ENCODE peak calls at places on chromosomes 12 and 14, in seven cellular contexts. One of them, this sample, is unnamed.

GRCh38 chr14:96083667-96084320 is 44.6 kb downstream of the C14orf132 start:
- DNase-seq in AG09319: no peak
- DNase-seq in breast epithelium: peak
- DNase-seq in AG10803: no peak
- DNase-seq in upper lobe of right lung: peak
- DNase-seq in stomach: peak
- DNase-seq in natural killer cell: no peak
- DNase-seq in this sample: no peak

GRCh38 chr14:90451953-90452352 is 55.1 kb downstream of the CALM1 start:
- DNase-seq in AG09319: no peak
- DNase-seq in breast epithelium: no peak
- DNase-seq in AG10803: no peak
- DNase-seq in upper lobe of right lung: no peak
- DNase-seq in stomach: no peak
- DNase-seq in natural killer cell: no peak
- DNase-seq in this sample: no peak

GRCh38 chr14:90969493-90970166 is 90.8 kb downstream of the RPS6KA5 start:
- DNase-seq in AG09319: no peak
- DNase-seq in breast epithelium: no peak
- DNase-seq in AG10803: no peak
- DNase-seq in upper lobe of right lung: no peak
- DNase-seq in stomach: no peak
- DNase-seq in natural killer cell: no peak
- DNase-seq in this sample: no peak

GRCh38 chr14:68039593-68039992 is 220.0 kb downstream of the RAD51B start:
- DNase-seq in AG09319: no peak
- DNase-seq in breast epithelium: no peak
- DNase-seq in AG10803: no peak
- DNase-seq in upper lobe of right lung: no peak
- DNase-seq in stomach: no peak
- DNase-seq in natural killer cell: no peak
- DNase-seq in this sample: no peak

GRCh38 chr14:24734917-24735500 is 101.0 kb upstream of the GZMB start:
- DNase-seq in AG09319: peak
- DNase-seq in breast epithelium: no peak
- DNase-seq in AG10803: peak
- DNase-seq in upper lobe of right lung: no peak
- DNase-seq in stomach: peak
- DNase-seq in natural killer cell: no peak
- DNase-seq in this sample: no peak

GRCh38 chr12:24551368-24551767 is 397.5 kb downstream of the BCAT1 start:
- DNase-seq in AG09319: no peak
- DNase-seq in breast epithelium: no peak
- DNase-seq in AG10803: no peak
- DNase-seq in upper lobe of right lung: no peak
- DNase-seq in stomach: no peak
- DNase-seq in natural killer cell: no peak
- DNase-seq in this sample: no peak

GRCh38 chr14:68619805-68620574 is 172.9 kb downstream of the ZFP36L1 start:
- DNase-seq in AG09319: no peak
- DNase-seq in breast epithelium: peak
- DNase-seq in AG10803: no peak
- DNase-seq in upper lobe of right lung: no peak
- DNase-seq in stomach: no peak
- DNase-seq in natural killer cell: no peak
- DNase-seq in this sample: no peak

GRCh38 chr12:96343347-96343954 is 56.8 kb downstream of the CDK17 start:
- DNase-seq in AG09319: no peak
- DNase-seq in breast epithelium: no peak
- DNase-seq in AG10803: peak
- DNase-seq in upper lobe of right lung: no peak
- DNase-seq in stomach: no peak
- DNase-seq in natural killer cell: no peak
- DNase-seq in this sample: no peak

GRCh38 chr12:33253123-33253522 is 186.5 kb downstream of the SYT10 start:
- DNase-seq in AG09319: no peak
- DNase-seq in breast epithelium: no peak
- DNase-seq in AG10803: no peak
- DNase-seq in upper lobe of right lung: no peak
- DNase-seq in stomach: no peak
- DNase-seq in natural killer cell: no peak
- DNase-seq in this sample: no peak

GRCh38 chr14:55705651-55706340 is 125.8 kb downstream of the KTN1 start:
- DNase-seq in AG09319: no peak
- DNase-seq in breast epithelium: peak
- DNase-seq in AG10803: no peak
- DNase-seq in upper lobe of right lung: peak
- DNase-seq in stomach: peak
- DNase-seq in natural killer cell: no peak
- DNase-seq in this sample: no peak

GRCh38 chr12:26031318-26031717 is 72.8 kb downstream of the RASSF8 start:
- DNase-seq in AG09319: no peak
- DNase-seq in breast epithelium: no peak
- DNase-seq in AG10803: no peak
- DNase-seq in upper lobe of right lung: no peak
- DNase-seq in stomach: no peak
- DNase-seq in natural killer cell: no peak
- DNase-seq in this sample: no peak

GRCh38 chr14:64170190-64170589 is 124.0 kb downstream of the ESR2 start:
- DNase-seq in AG09319: no peak
- DNase-seq in breast epithelium: no peak
- DNase-seq in AG10803: no peak
- DNase-seq in upper lobe of right lung: no peak
- DNase-seq in stomach: no peak
- DNase-seq in natural killer cell: no peak
- DNase-seq in this sample: no peak

GRCh38 chr12:104177663-104178501 is 37.7 kb upstream of the TXNRD1 start:
- DNase-seq in AG09319: peak
- DNase-seq in breast epithelium: peak
- DNase-seq in AG10803: peak
- DNase-seq in upper lobe of right lung: peak
- DNase-seq in stomach: peak
- DNase-seq in natural killer cell: no peak
- DNase-seq in this sample: no peak
- TF ChIP-seq CTCF in AG09319: peak
- TF ChIP-seq CTCF in breast epithelium: no peak
- TF ChIP-seq CTCF in AG10803: peak
- TF ChIP-seq CTCF in upper lobe of right lung: peak
- TF ChIP-seq CTCF in stomach: no peak
- TF ChIP-seq CTCF in natural killer cell: no peak
- TF ChIP-seq CTCF in this sample: no peak

DNA sequence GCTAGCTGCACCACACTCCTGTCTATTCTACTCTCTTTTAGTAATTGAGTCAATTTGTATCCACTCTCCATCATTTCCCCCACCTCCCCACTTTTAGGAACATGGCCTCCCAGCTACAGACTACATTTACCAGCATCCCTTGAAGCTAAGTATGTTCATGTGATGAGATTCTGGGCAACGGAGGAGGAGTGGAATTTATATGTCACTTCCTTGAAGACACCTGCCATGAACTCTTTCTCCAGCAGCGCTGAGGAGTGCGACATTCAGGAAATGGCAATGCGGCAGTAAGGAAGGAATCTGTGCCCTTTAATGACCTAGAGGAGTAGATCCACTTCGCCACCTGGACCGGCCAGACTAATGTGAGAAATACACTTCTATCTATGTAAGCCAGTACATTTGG is 243.7 kb upstream of the DIO2 start:
- DNase-seq in AG09319: no peak
- DNase-seq in breast epithelium: no peak
- DNase-seq in AG10803: no peak
- DNase-seq in upper lobe of right lung: no peak
- DNase-seq in stomach: no peak
- DNase-seq in natural killer cell: no peak
- DNase-seq in this sample: no peak
- TF ChIP-seq CTCF in AG09319: no peak
- TF ChIP-seq CTCF in breast epithelium: no peak
- TF ChIP-seq CTCF in AG10803: no peak
- TF ChIP-seq CTCF in upper lobe of right lung: no peak
- TF ChIP-seq CTCF in stomach: no peak
- TF ChIP-seq CTCF in natural killer cell: no peak
- TF ChIP-seq CTCF in this sample: no peak

DNA sequence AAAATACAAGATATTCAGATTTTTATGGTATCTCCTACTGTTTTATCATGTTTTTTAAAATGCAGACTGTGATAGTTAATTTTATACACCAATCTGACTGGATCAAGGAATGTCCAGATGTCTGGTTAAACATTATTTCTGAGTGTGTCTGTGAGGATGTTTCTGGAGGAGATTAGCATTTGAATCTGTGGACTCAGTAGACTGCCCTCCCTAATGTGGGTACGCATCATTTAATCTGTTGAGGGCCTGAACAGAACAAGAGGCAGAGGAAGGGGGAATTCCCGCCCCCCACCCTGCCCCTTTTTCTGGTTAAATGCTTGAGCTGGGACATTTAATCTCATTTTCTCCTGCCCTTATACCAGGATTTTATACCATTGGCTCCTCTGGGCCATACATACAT is 72.1 kb downstream of the AVPR1A start:
- DNase-seq in AG09319: no peak
- DNase-seq in breast epithelium: no peak
- DNase-seq in AG10803: no peak
- DNase-seq in upper lobe of right lung: no peak
- DNase-seq in stomach: no peak
- DNase-seq in natural killer cell: no peak
- DNase-seq in this sample: no peak
- TF ChIP-seq CTCF in AG09319: no peak
- TF ChIP-seq CTCF in breast epithelium: no peak
- TF ChIP-seq CTCF in AG10803: no peak
- TF ChIP-seq CTCF in upper lobe of right lung: no peak
- TF ChIP-seq CTCF in stomach: no peak
- TF ChIP-seq CTCF in natural killer cell: no peak
- TF ChIP-seq CTCF in this sample: no peak

GRCh38 chr12:63042646-63043045 is 107.7 kb upstream of the PPM1H start:
- DNase-seq in AG09319: no peak
- DNase-seq in breast epithelium: no peak
- DNase-seq in AG10803: no peak
- DNase-seq in upper lobe of right lung: no peak
- DNase-seq in stomach: no peak
- DNase-seq in natural killer cell: no peak
- DNase-seq in this sample: no peak
- TF ChIP-seq CTCF in AG09319: no peak
- TF ChIP-seq CTCF in breast epithelium: no peak
- TF ChIP-seq CTCF in AG10803: no peak
- TF ChIP-seq CTCF in upper lobe of right lung: no peak
- TF ChIP-seq CTCF in stomach: no peak
- TF ChIP-seq CTCF in natural killer cell: no peak
- TF ChIP-seq CTCF in this sample: no peak

DNA sequence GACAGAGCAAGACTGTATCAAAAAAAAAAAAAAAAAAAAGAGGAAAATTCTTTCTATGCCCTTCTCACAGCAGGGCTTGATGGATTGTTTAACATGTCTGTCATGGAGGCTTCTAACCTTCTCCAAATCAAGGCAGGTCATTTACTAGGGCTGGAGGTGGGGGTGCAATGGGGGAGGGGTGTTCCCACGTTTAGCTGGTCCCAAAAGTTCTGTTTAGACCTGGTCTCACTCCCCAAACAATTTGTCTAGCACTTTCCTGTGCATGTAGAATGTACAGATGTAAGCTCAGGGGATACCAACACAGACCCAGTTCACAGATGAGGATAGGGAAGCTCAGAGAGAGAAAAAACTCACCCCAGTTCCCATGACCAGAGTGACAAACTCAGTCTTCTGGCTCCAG is 12.2 kb upstream of the IQSEC3 start:
- DNase-seq in AG09319: no peak
- DNase-seq in breast epithelium: no peak
- DNase-seq in AG10803: no peak
- DNase-seq in upper lobe of right lung: no peak
- DNase-seq in stomach: no peak
- DNase-seq in natural killer cell: no peak
- DNase-seq in this sample: no peak
- TF ChIP-seq CTCF in AG09319: no peak
- TF ChIP-seq CTCF in breast epithelium: no peak
- TF ChIP-seq CTCF in AG10803: no peak
- TF ChIP-seq CTCF in upper lobe of right lung: no peak
- TF ChIP-seq CTCF in stomach: no peak
- TF ChIP-seq CTCF in natural killer cell: no peak
- TF ChIP-seq CTCF in this sample: no peak

GRCh38 chr12:83954939-83955601 is 957.5 kb downstream of the SLC6A15 start:
- DNase-seq in AG09319: no peak
- DNase-seq in breast epithelium: no peak
- DNase-seq in AG10803: no peak
- DNase-seq in upper lobe of right lung: no peak
- DNase-seq in stomach: no peak
- DNase-seq in natural killer cell: no peak
- DNase-seq in this sample: no peak
- TF ChIP-seq CTCF in AG09319: no peak
- TF ChIP-seq CTCF in breast epithelium: no peak
- TF ChIP-seq CTCF in AG10803: no peak
- TF ChIP-seq CTCF in upper lobe of right lung: no peak
- TF ChIP-seq CTCF in stomach: no peak
- TF ChIP-seq CTCF in natural killer cell: no peak
- TF ChIP-seq CTCF in this sample: no peak

DNA sequence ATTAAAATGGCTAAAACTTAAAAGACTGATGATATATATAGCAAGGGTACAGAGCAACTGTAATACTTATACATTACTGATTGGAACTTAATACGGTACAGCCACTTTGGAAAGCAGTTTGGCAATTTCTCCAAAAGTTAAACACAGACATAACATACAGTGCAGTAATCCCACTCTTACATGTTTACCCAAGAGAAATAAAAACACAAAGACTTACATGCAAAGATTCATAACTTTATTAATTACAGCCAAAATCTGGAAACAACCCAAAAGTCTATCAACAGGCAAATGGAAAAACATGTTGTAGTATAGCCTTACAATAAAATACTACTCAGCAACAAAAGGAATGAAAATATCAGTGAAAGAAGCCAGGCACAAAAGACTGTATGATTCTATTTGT is 84.6 kb downstream of the GARIN6 start:
- DNase-seq in AG09319: no peak
- DNase-seq in breast epithelium: no peak
- DNase-seq in AG10803: no peak
- DNase-seq in upper lobe of right lung: no peak
- DNase-seq in stomach: no peak
- DNase-seq in natural killer cell: no peak
- DNase-seq in this sample: no peak
- TF ChIP-seq CTCF in AG09319: no peak
- TF ChIP-seq CTCF in breast epithelium: no peak
- TF ChIP-seq CTCF in AG10803: no peak
- TF ChIP-seq CTCF in upper lobe of right lung: no peak
- TF ChIP-seq CTCF in stomach: no peak
- TF ChIP-seq CTCF in natural killer cell: no peak
- TF ChIP-seq CTCF in this sample: no peak